ENCODE peak calls at places on chromosomes 6 and 20, in ten cellular contexts. Q, C, S, G, K, D, W, O, R and B are unnamed samples.

GRCh38 chr6:33702345-33702977 is 9.0 kb downstream of the UQCC2 start:
- DNase-seq in G (peak), C (peak), K (peak), W (peak), Q (peak), R (peak), D (peak), O (peak), S (peak), B (no peak)

GRCh38 chr6:170449231-170449630 is 103.9 kb downstream of the PSMB1 start:
- DNase-seq in D (no peak), S (peak), K (peak), O (no peak), G (no peak), C (no peak), R (no peak), W (no peak), Q (no peak), B (no peak)

GRCh38 chr6:90000864-90001731 is 106.8 kb downstream of the GJA10 start:
- DNase-seq in Q (no peak), O (peak), D (no peak), W (peak), G (no peak), K (peak), C (no peak), R (no peak), S (peak), B (no peak)

GRCh38 chr6:71190809-71191208 is 97.8 kb upstream of the OGFRL1 start:
- DNase-seq in G (peak), R (no peak), C (no peak), W (peak), Q (no peak), O (peak), K (no peak), D (peak), S (peak), B (no peak)

GRCh38 chr6:108169801-108170606 is 4.2 kb downstream of the NR2E1 start:
- DNase-seq in S (no peak), D (no peak), K (no peak), O (no peak), W (no peak), Q (no peak), C (no peak), R (no peak), G (no peak), B (no peak)

GRCh38 chr6:33163540-33163939 is 28.7 kb downstream of the COL11A2 start:
- DNase-seq in O (no peak), C (no peak), S (no peak), R (no peak), W (no peak), K (no peak), D (no peak), G (no peak), Q (no peak), B (no peak)

GRCh38 chr20:20212675-20213096 is 155.2 kb upstream of the INSM1 start:
- DNase-seq in D (no peak), W (no peak), R (no peak), O (no peak), S (no peak), C (no peak), G (no peak), Q (no peak), K (no peak), B (no peak)

GRCh38 chr6:30615958-30616810 is 859 bp downstream of the PPP1R10 start:
- DNase-seq in Q (no peak), S (peak), C (no peak), O (no peak), K (no peak), R (no peak), G (peak), W (no peak), D (peak), B (no peak)

GRCh38 chr6:163123098-163123497 is 291.4 kb upstream of the QKI start:
- DNase-seq in G (no peak), Q (no peak), O (no peak), W (no peak), K (no peak), D (no peak), S (no peak), R (no peak), C (no peak), B (no peak)

GRCh38 chr20:33910529-33911327 is 83.0 kb upstream of the RALY start:
- DNase-seq in S (no peak), G (no peak), R (no peak), D (no peak), K (no peak), C (no peak), Q (no peak), O (no peak), W (no peak), B (no peak)

GRCh38 chr20:16528078-16528477 is 45.2 kb downstream of the KIF16B start:
- DNase-seq in K (peak), D (peak), O (peak), C (no peak), Q (peak), S (peak), G (no peak), W (peak), R (peak), B (no peak)

GRCh38 chr6:149567846-149568585 is 1.8 kb downstream of the GINM1 start:
- DNase-seq in K (no peak), Q (no peak), O (no peak), W (no peak), R (no peak), S (no peak), G (no peak), D (no peak), C (no peak), B (no peak)

GRCh38 chr6:27866370-27867050 is 45.7 kb downstream of the OR2B2 start:
- DNase-seq in R (peak), Q (peak), W (peak), D (peak), G (peak), C (no peak), S (peak), K (peak), O (peak), B (peak)

GRCh38 chr6:147167009-147167408 is 37.2 kb upstream of the STXBP5 start:
- DNase-seq in G (no peak), K (no peak), W (no peak), Q (no peak), O (no peak), C (no peak), D (peak), R (no peak), S (no peak), B (no peak)

GRCh38 chr6:72619883-72620696 is 1.8 kb upstream of the KCNQ5 start:
- DNase-seq in D (peak), W (no peak), G (peak), R (no peak), Q (peak), K (peak), S (no peak), O (no peak), C (peak), B (peak)

GRCh38 chr20:17614176-17614811 is 44.4 kb downstream of the DSTN start:
- DNase-seq in S (peak), R (no peak), K (no peak), O (no peak), Q (no peak), W (peak), G (no peak), C (peak), D (peak), B (no peak)

GRCh38 chr6:109055771-109056235 is 38.8 kb downstream of the SESN1 start:
- DNase-seq in D (peak), R (no peak), S (peak), G (no peak), O (peak), C (no peak), W (peak), Q (no peak), K (no peak), B (no peak)

GRCh38 chr6:7301702-7302101 is 11.3 kb downstream of the SSR1 start:
- DNase-seq in O (no peak), K (no peak), Q (no peak), S (no peak), G (no peak), R (no peak), D (no peak), W (no peak), C (no peak), B (no peak)

GRCh38 chr6:133945158-133945557 is 7.9 kb upstream of the TBPL1 start:
- DNase-seq in C (peak), O (no peak), G (no peak), D (peak), W (peak), Q (no peak), R (no peak), K (no peak), S (no peak), B (no peak)

GRCh38 chr6:133040025-133040838 is 200.9 kb upstream of the EYA4 start:
- DNase-seq in C (no peak), K (peak), R (no peak), D (peak), W (peak), Q (peak), G (peak), S (peak), O (peak), B (no peak)

GRCh38 chr20:44056010-44056698 is 130.8 kb downstream of the JPH2 start:
- DNase-seq in D (peak), K (no peak), R (no peak), G (peak), Q (peak), O (peak), S (no peak), W (peak), C (no peak), B (no peak)

GRCh38 chr6:139743629-139744028 is 369.2 kb upstream of the CITED2 start:
- DNase-seq in Q (peak), S (peak), K (peak), C (no peak), O (peak), G (no peak), R (peak), W (peak), D (peak), B (no peak)

GRCh38 chr6:31157543-31158139 is at the start of gene CCHCR1:
- DNase-seq in S (no peak), D (no peak), G (no peak), O (no peak), W (no peak), K (no peak), R (no peak), C (no peak), Q (no peak), B (no peak)

GRCh38 chr6:169045486-169045885 is 208.2 kb downstream of the THBS2 start:
- DNase-seq in Q (no peak), K (no peak), G (peak), C (no peak), O (no peak), R (no peak), S (no peak), D (no peak), W (no peak), B (no peak)

GRCh38 chr6:49479308-49480004 is 16.3 kb downstream of the CENPQ start:
- DNase-seq in W (no peak), O (no peak), S (no peak), Q (peak), C (no peak), K (no peak), R (no peak), G (no peak), D (peak), B (no peak)

GRCh38 chr6:28661097-28661713 is 135.5 kb downstream of the GPX5 start:
- DNase-seq in S (no peak), C (no peak), Q (no peak), K (no peak), G (no peak), O (no peak), R (no peak), D (no peak), W (no peak), B (no peak)

GRCh38 chr6:55033021-55033546 is 141.2 kb upstream of the HCRTR2 start:
- DNase-seq in R (no peak), K (peak), C (no peak), S (no peak), D (no peak), G (no peak), Q (no peak), O (no peak), W (no peak), B (no peak)

GRCh38 chr6:84774174-84775158 is 10.1 kb upstream of the TBX18 start:
- DNase-seq in C (peak), R (no peak), D (peak), S (peak), Q (peak), K (no peak), G (peak), W (peak), O (peak), B (no peak)

GRCh38 chr6:76633259-76633658 is 560.8 kb upstream of the IMPG1 start:
- DNase-seq in W (no peak), S (no peak), C (no peak), Q (no peak), O (no peak), G (no peak), R (no peak), K (no peak), D (no peak), B (no peak)

GRCh38 chr6:1641391-1641790 is 31.7 kb downstream of the FOXC1 start:
- DNase-seq in W (peak), Q (no peak), D (no peak), K (no peak), R (no peak), O (peak), S (no peak), C (no peak), G (no peak), B (no peak)

GRCh38 chr6:138500867-138501446 is 1.7 kb upstream of the NHSL1 start:
- DNase-seq in S (peak), W (no peak), Q (no peak), R (no peak), C (no peak), K (peak), D (peak), G (no peak), O (no peak), B (no peak)

GRCh38 chr6:23349521-23350147 is 776.4 kb upstream of the NRSN1 start:
- DNase-seq in C (no peak), G (no peak), O (peak), S (peak), Q (peak), R (peak), K (peak), W (peak), D (peak), B (no peak)

DNA sequence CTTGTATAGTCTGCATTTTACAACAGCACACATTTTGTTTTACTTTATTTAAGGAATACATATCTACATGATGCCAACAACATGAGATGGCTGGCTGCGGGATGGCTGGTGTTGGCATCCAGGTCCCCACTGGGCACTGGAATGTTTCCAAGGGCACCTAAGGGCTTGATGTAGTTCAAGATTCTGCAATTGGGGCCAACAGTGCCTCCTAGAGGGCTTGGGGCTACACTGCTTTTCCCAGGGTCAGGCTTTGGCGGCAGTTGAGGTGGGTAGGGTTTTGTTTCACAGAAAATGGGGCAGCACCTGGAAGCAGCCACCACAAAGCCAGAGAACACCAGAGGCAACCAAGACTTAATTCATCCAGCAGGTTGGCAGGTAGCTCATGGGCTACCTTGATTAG is 202.2 kb upstream of the PRND start:
- DNase-seq in S (peak), G (no peak), W (peak), Q (no peak), C (peak), D (peak), O (peak), K (no peak), R (no peak), B (no peak)
- TF ChIP-seq CTCF in S (peak), G (peak), W (peak), Q (peak), C (peak), D (peak), O (peak), K (peak), R (peak), B (peak)

DNA sequence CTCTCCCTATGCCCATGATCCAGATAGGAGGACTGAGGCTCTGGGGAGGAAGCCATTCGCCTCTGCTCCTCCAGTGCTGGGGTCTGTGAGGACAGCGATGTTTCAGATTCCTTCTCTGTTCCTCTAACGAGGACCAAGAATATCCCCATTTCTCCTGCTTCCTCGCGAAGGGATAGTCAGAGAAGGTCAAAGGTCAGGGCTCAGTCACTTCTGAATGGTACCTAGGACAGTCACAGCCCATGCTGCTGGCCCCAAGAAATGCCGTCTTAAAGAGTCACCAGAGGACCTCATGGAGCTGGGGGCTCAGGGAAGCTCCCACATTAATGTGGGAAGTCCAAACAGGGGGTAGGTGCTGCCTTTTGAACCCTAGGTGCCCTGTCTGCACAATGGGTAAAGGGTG is 2.1 kb downstream of the FOXS1 start:
- DNase-seq in C (no peak), Q (no peak), O (no peak), R (no peak), G (no peak), S (no peak), D (no peak), W (no peak), K (no peak), B (no peak)
- H3K4me3 ChIP-seq in C (peak), Q (peak), O (no peak), R (no peak), G (no peak), S (no peak), D (no peak), W (no peak), K (peak), B (no peak)

GRCh38 chr20:47854687-47855212 is 69.5 kb upstream of the SULF2 start:
- DNase-seq in Q (peak), O (peak), S (peak), G (peak), W (peak), D (peak), K (peak), R (peak), C (no peak), B (no peak)
- TF ChIP-seq CTCF in Q (peak), O (peak), S (peak), G (peak), W (peak), D (peak), K (peak), R (peak), C (peak), B (peak)

DNA sequence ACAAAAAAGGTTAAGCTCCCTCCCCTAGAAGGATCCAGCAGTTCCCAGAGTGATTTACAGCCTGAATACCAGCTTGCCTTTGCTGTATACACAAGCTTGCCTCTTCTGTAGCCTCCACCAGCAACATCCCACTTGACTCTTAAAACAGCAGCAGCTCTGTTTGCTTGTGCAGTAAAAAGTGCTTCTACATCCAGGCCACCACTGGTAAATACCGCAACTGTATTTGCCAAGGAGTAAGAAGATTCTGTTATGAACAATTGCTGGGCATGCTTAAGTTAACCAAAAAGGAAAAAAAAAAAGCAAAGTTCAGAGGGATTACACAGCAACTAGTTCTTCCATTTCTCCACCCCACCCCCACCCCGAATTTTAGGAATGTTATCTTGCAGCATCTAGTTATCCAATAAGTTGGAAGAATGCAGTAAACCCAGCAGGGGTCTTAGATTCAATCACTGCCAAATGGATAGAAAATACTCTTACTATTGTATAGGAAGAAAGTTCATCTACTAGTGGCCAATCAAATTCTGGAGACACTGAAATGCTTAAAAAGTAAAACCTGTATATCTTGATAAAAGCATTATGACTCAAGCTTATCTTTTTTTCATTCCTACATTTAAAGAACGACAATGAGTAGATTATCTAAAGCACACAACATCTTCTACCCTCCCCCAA is 4.8 kb downstream of the SALL4 start:
- DNase-seq in K (peak), D (peak), Q (peak), S (no peak), W (no peak), C (no peak), O (no peak), R (no peak), G (no peak), B (no peak)
- H3K4me3 ChIP-seq in K (no peak), D (no peak), Q (no peak), S (no peak), W (no peak), C (no peak), O (no peak), R (no peak), G (no peak), B (no peak)

GRCh38 chr20:48583171-48583570 is 244.6 kb downstream of the PREX1 start:
- DNase-seq in C (peak), G (no peak), Q (no peak), R (no peak), K (no peak), W (no peak), S (no peak), D (no peak), O (no peak), B (no peak)

GRCh38 chr20:48581167-48581566 is 246.6 kb downstream of the PREX1 start:
- DNase-seq in Q (no peak), K (no peak), O (no peak), W (no peak), D (no peak), C (no peak), G (no peak), S (no peak), R (no peak), B (no peak)

GRCh38 chr20:48584391-48585249 is 243.2 kb downstream of the PREX1 start:
- DNase-seq in W (no peak), K (no peak), R (no peak), S (no peak), D (no peak), O (no peak), Q (no peak), G (no peak), C (no peak), B (no peak)

GRCh38 chr20:48583801-48584200 is 244.0 kb downstream of the PREX1 start:
- DNase-seq in W (no peak), K (no peak), S (no peak), Q (no peak), O (no peak), C (peak), D (no peak), G (no peak), R (no peak), B (no peak)

DNA sequence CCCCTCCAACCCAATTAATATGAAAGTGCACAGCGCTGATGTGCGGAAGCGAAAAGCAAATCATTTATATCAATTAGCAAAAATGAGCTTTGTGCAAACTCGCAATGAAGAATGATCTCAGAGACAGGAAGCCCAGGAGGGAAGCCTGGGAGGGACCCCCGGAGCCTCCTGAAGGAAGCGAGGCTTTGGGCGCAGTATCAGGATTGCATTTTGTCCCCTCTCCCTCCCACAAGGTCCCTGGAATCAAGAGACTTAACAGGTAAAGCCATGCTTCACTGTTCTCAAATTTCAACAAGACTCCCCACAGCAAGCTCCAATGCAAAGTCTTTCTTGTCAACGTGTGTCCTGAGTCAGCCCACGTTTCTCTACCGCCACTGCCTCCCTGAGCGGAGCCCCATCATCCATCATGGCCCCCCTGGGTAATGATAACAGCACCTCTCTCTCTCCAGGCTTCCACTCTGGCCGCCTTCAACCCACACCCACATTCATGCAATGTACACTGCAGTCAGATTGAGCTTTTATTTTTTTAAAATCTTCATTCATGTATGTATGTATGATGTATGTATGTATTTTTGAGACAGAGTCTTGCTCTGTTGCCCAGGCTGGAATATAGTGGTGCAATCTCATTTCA is 245.3 kb downstream of the PREX1 start:
- DNase-seq in O (no peak), D (no peak), W (no peak), K (no peak), S (no peak), Q (no peak), R (no peak), C (no peak), G (no peak), B (no peak)
- TF ChIP-seq CTCF in O (no peak), D (no peak), W (no peak), K (no peak), S (no peak), Q (no peak), R (no peak), C (no peak), G (no peak), B (no peak)